ENCODE peak calls at places on chromosomes 2 and 18, in nine cellular contexts. U is CD8-positive, alpha-beta memory T cell; Y is spleen; O is HCT116; D is heart left ventricle; B is colonic mucosa; N is tibial nerve; G is cardiac muscle cell; X is left ventricle myocardium inferior. S is an unnamed sample. For H3K4me1 and H3K9me3, the result is how much of the 10 kb centered on the place peaks cover.

GRCh38 chr2:230794472-230794871 is 70.3 kb upstream of the ITM2C start:
- DNase-seq in U (peak), Y (no peak), O (no peak), D (no peak), B (no peak), N (no peak), G (peak), X (no peak), S (peak)

GRCh38 chr2:226403360-226403759 is 396.3 kb downstream of the IRS1 start:
- DNase-seq in U (no peak), Y (no peak), O (no peak), D (no peak), B (no peak), N (no peak), G (no peak), X (no peak), S (no peak)

GRCh38 chr2:42693013-42693575 is 70.8 kb downstream of the OXER1 start:
- DNase-seq in U (no peak), Y (peak), O (no peak), D (no peak), B (no peak), N (no peak), G (no peak), X (no peak), S (no peak)

GRCh38 chr2:135409436-135409835 is 121.6 kb downstream of the ZRANB3 start:
- DNase-seq in U (no peak), Y (no peak), O (no peak), D (no peak), B (no peak), N (no peak), G (no peak), X (no peak), S (no peak)

GRCh38 chr2:121303531-121304263 is 18.7 kb upstream of the TFCP2L1 start:
- DNase-seq in U (no peak), Y (no peak), O (no peak), D (no peak), B (peak), N (no peak), G (no peak), X (no peak), S (no peak)

GRCh38 chr2:69594341-69594740 is 49.2 kb downstream of the AAK1 start:
- DNase-seq in U (no peak), Y (no peak), O (no peak), D (no peak), B (no peak), N (no peak), G (peak), X (no peak), S (no peak)

GRCh38 chr2:30923575-30923974 is 116.3 kb upstream of the CAPN13 start:
- DNase-seq in U (no peak), Y (peak), O (no peak), D (no peak), B (no peak), N (no peak), G (no peak), X (no peak), S (no peak)

GRCh38 chr2:43899589-43899988 is 60.8 kb downstream of the ABCG8 start:
- DNase-seq in U (no peak), Y (no peak), O (no peak), D (no peak), B (no peak), N (no peak), G (no peak), X (no peak), S (no peak)

GRCh38 chr2:66984864-66985263 is 412.3 kb upstream of the ETAA1 start:
- DNase-seq in U (no peak), Y (no peak), O (no peak), D (no peak), B (no peak), N (no peak), G (no peak), X (no peak), S (no peak)

GRCh38 chr2:37523861-37524362 is 147.5 kb downstream of the CDC42EP3 start:
- DNase-seq in U (no peak), Y (no peak), O (no peak), D (peak), B (peak), N (peak), G (peak), X (no peak), S (no peak)

GRCh38 chr2:16066261-16067036 is 126.1 kb downstream of the MYCN start:
- DNase-seq in U (no peak), Y (no peak), O (no peak), D (no peak), B (no peak), N (no peak), G (no peak), X (no peak), S (no peak)

GRCh38 chr2:23418490-23418911 is 33.5 kb downstream of the KLHL29 start:
- DNase-seq in U (no peak), Y (peak), O (no peak), D (no peak), B (no peak), N (no peak), G (peak), X (no peak), S (no peak)

GRCh38 chr2:148524519-148524919 is 120.0 kb upstream of the EPC2 start:
- DNase-seq in U (peak), Y (no peak), O (no peak), D (no peak), B (no peak), N (no peak), G (no peak), X (no peak), S (peak)

GRCh38 chr2:43027103-43027482 is 199.3 kb downstream of the ZFP36L2 start:
- DNase-seq in U (no peak), Y (peak), O (no peak), D (peak), B (no peak), N (no peak), G (no peak), X (no peak), S (no peak)

DNA sequence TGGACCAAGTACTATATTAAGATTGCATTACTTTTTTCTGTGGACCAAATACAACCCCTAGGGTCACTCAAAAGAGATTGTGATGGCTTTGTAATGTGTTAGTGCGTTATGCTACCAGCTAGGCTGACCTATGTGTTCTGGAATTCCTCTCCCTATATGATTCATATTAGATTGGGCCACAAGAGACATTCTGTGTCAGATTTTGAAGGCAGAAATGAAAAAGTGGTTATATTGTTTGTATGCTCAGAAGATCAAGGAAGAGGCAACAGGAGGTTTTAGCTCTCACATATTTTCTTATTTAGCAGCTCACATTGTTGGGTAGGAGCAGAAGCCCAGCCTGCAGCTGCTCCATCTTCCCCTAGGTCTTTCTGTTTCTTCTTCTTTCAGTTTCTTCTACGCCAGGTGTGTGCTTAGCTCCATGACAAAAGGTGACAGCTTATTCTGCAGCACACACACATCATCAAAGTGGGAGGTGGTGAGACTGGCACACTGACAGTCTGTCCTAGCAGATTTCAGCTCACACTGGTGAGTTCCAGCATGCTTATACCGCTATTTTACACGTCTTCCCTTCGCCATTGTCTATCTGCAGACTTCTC is 156.8 kb upstream of the UBE2E3 start:
- DNase-seq in U (no peak), Y (no peak), O (no peak), D (no peak), B (no peak), N (no peak), G (peak), X (no peak), S (no peak)
- H3K4me3 ChIP-seq in U (no peak), Y (no peak), O (no peak), D (no peak), B (no peak), N (no peak), G (no peak), X (no peak), S (no peak)

GRCh38 chr18:77069482-77069881 is 63.1 kb downstream of the MBP start:
- DNase-seq in U (no peak), Y (peak), O (no peak), D (no peak), B (no peak), N (no peak), G (no peak), X (no peak), S (no peak)
- H3K4me1 ChIP-seq in U (half or more), Y (half or more), O (half or more), D (under half), B (under half), N (under half), G (under half), X (half or more), S (half or more)

DNA sequence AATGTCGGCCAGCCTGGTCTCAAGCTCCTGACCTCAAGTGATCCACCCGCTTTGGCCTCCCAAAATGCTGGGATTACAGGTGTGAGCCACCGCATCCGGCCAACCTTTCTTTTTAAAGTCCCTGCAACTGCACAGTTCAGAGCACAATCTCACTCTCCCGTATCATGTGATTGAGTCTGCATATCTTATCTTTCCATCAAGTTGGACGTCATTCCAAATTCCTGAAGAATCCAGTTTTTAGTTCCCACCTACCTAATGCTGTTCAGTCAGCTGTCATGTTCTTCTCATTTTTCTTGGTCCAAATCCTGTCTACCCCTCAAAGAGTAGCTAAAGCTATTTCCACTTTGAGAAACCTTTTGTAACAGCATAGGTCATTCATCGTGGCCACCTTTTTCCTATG is 110.8 kb upstream of the FBXO11 start:
- DNase-seq in U (no peak), Y (no peak), O (no peak), D (no peak), B (no peak), N (no peak), G (no peak), X (no peak), S (no peak)
- H3K9me3 ChIP-seq in U (under half), Y (under half), O (under half), D (under half), B (under half), N (under half), G (under half), X (under half), S (under half)

GRCh38 chr2:65499216-65499615 is 66.8 kb upstream of the SPRED2 start:
- DNase-seq in U (no peak), Y (no peak), O (no peak), D (no peak), B (no peak), N (no peak), G (no peak), X (no peak), S (no peak)
- H3K4me3 ChIP-seq in U (no peak), Y (no peak), O (no peak), D (no peak), B (no peak), N (no peak), G (no peak), X (no peak), S (no peak)

GRCh38 chr2:144358979-144359541 is 160.9 kb downstream of the ZEB2 start:
- DNase-seq in U (no peak), Y (no peak), O (no peak), D (no peak), B (no peak), N (no peak), G (peak), X (no peak), S (no peak)

GRCh38 chr2:144361742-144362141 is 158.2 kb downstream of the ZEB2 start:
- DNase-seq in U (no peak), Y (no peak), O (no peak), D (no peak), B (no peak), N (no peak), G (no peak), X (no peak), S (no peak)

GRCh38 chr2:144364988-144365738 is 154.8 kb downstream of the ZEB2 start:
- DNase-seq in U (no peak), Y (no peak), O (no peak), D (no peak), B (no peak), N (no peak), G (no peak), X (no peak), S (no peak)

GRCh38 chr2:144359684-144360083 is 160.2 kb downstream of the ZEB2 start:
- DNase-seq in U (no peak), Y (no peak), O (no peak), D (no peak), B (no peak), N (no peak), G (no peak), X (no peak), S (no peak)

GRCh38 chr2:144362401-144362800 is 157.5 kb downstream of the ZEB2 start:
- DNase-seq in U (no peak), Y (no peak), O (no peak), D (no peak), B (no peak), N (no peak), G (no peak), X (no peak), S (no peak)
- H3K4me1 ChIP-seq in U (under half), Y (under half), O (under half), D (under half), B (under half), N (under half), G (under half), X (under half), S (under half)

DNA sequence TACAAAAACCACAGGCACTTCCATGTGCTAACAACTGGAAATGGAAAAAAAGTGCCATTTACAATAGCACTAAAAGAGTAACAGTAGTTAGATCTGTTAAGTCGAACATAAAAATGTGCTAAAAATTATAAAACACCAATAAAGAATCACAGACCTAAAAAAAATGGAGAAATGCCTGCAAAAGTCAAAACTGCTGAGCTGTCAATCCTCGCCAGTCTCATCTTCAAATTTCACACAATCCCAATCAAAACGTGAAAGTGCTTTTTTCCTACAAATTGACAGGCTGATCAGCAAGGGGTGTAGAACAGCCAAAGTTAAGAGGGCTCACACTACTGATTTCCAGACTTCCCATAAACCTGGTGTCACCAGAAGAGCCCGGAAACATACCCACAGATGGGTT is 53.2 kb downstream of the ANO7 start:
- DNase-seq in U (no peak), Y (no peak), O (no peak), D (no peak), B (no peak), N (no peak), G (no peak), X (no peak), S (no peak)
- H3K9me3 ChIP-seq in U (under half), Y (under half), O (under half), D (under half), B (under half), N (under half), G (under half), X (under half), S (under half)

GRCh38 chr18:55318864-55319516 is 269.0 kb downstream of the TCF4 start:
- DNase-seq in U (no peak), Y (no peak), O (no peak), D (no peak), B (no peak), N (no peak), G (peak), X (no peak), S (no peak)

GRCh38 chr18:55317832-55318231 is 270.2 kb downstream of the TCF4 start:
- DNase-seq in U (no peak), Y (no peak), O (no peak), D (no peak), B (no peak), N (no peak), G (no peak), X (no peak), S (no peak)

GRCh38 chr18:55321268-55322175 is 266.5 kb downstream of the TCF4 start:
- DNase-seq in U (no peak), Y (peak), O (no peak), D (peak), B (peak), N (peak), G (peak), X (peak), S (no peak)

GRCh38 chr18:55320399-55321255 is 267.4 kb downstream of the TCF4 start:
- DNase-seq in U (no peak), Y (no peak), O (no peak), D (no peak), B (no peak), N (no peak), G (no peak), X (no peak), S (no peak)

GRCh38 chr18:55319517-55319905 is 268.5 kb downstream of the TCF4 start:
- DNase-seq in U (no peak), Y (no peak), O (no peak), D (no peak), B (no peak), N (no peak), G (peak), X (no peak), S (no peak)
- H3K4me3 ChIP-seq in U (no peak), Y (peak), O (no peak), D (peak), B (no peak), N (no peak), G (no peak), X (peak), S (no peak)

DNA sequence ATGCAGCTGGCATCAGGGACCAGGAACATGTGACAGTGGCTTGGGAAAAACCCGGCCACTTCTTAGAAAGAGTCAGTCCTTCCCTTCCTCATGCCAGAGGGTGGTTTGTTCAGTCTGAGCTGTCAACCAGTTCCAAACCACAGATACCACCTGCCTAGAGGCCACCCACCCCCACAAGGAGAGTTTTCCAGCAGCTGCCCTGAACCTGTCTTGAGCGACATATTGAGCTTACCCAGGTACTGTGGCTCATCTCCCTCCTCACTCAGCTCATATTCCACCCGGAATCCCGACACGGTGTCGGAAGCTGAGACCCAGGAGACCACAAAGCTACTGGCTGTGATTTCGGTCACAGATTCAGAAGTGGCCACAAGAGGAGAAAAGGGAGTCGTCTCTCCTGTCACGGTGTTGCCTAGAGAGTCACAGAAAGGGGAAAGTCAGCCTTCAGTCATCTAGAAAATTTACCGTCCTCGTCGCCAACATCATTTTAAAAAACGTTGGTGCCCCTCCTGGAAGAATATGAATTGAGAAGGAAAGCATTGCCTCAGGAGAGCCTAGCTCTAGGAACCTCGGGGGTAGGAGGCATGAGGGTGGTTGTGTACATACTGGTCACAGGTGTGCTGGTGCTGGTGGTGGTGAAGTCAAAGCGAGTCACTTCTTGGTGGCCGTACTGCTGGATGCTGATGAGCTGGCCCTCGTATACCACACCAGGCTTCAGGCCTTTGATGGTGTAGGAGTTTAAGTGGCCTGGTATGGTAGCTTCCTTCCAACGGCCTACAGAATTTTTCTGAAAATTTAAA is 26.3 kb downstream of the FN1 start:
- DNase-seq in U (no peak), Y (no peak), O (peak), D (no peak), B (no peak), N (no peak), G (no peak), X (no peak), S (no peak)
- H3K4me1 ChIP-seq in U (under half), Y (under half), O (under half), D (under half), B (under half), N (under half), G (under half), X (under half), S (under half)

S was measured in effector memory CD4-positive, alpha-beta T cell.